ENCODE peak calls at places on chromosome 17, in ten cellular contexts. S is cardiac fibroblast, M is AG04450, R is A673, F is uterus, Z is astrocyte of the cerebellum, U is vagina, E is fibroblast of lung, A is choroid plexus epithelial cell, I is mucosa of descending colon. J is an unnamed sample.

GRCh38 chr17:41507315-41507880 is 2.0 kb upstream of the KRT13 start:
- DNase-seq in S (peak), U (no peak), E (no peak), F (no peak), I (no peak), Z (no peak), R (no peak), A (no peak), M (no peak), J (peak)

GRCh38 chr17:74528491-74529199 is 2.6 kb downstream of the CD300LB start:
- DNase-seq in U (peak), I (no peak), S (no peak), Z (no peak), F (no peak), R (no peak), E (no peak), A (no peak), M (no peak), J (no peak)

GRCh38 chr17:42676424-42677011 is at the start of gene PLEKHH3:
- DNase-seq in Z (no peak), S (no peak), U (no peak), I (peak), F (no peak), M (no peak), R (peak), E (peak), A (no peak), J (no peak)

GRCh38 chr17:35809855-35810461 is 674 bp downstream of the TAF15 start:
- DNase-seq in E (peak), A (no peak), Z (no peak), S (peak), I (no peak), M (no peak), R (no peak), F (no peak), U (no peak), J (no peak)

GRCh38 chr17:6501359-6501758 is 55.0 kb downstream of the PITPNM3 start:
- DNase-seq in I (no peak), U (no peak), R (no peak), Z (no peak), F (no peak), A (no peak), E (no peak), M (no peak), S (no peak), J (no peak)

GRCh38 chr17:65893692-65894279 is 298.1 kb downstream of the CEP112 start:
- DNase-seq in F (no peak), Z (no peak), U (no peak), I (no peak), E (no peak), R (no peak), A (no peak), M (no peak), S (no peak), J (no peak)

GRCh38 chr17:63495471-63495870 is 18.6 kb downstream of the ACE start:
- DNase-seq in F (no peak), R (no peak), I (no peak), S (peak), A (no peak), M (no peak), E (no peak), Z (no peak), U (no peak), J (no peak)

GRCh38 chr17:41464682-41465081 is 2.5 kb downstream of the KRT32 start:
- DNase-seq in I (no peak), A (peak), F (peak), R (peak), U (no peak), M (peak), S (peak), Z (peak), E (peak), J (peak)

GRCh38 chr17:71208111-71208704 is 912.6 kb upstream of the SOX9 start:
- DNase-seq in A (peak), M (no peak), E (peak), F (no peak), I (no peak), R (no peak), S (peak), Z (no peak), U (no peak), J (peak)

GRCh38 chr17:43068570-43069367 is 43.7 kb downstream of the RND2 start:
- DNase-seq in R (no peak), A (peak), E (no peak), I (no peak), M (no peak), S (no peak), F (no peak), Z (no peak), U (no peak), J (no peak)

GRCh38 chr17:78375401-78376079 is 2.9 kb upstream of the PGS1 start:
- DNase-seq in E (peak), R (no peak), Z (peak), A (peak), U (no peak), M (peak), S (peak), F (peak), I (no peak), J (peak)

GRCh38 chr17:54180919-54181318 is 358.2 kb downstream of the KIF2B start:
- DNase-seq in R (peak), A (no peak), U (no peak), I (no peak), S (no peak), F (no peak), Z (no peak), M (no peak), E (no peak), J (no peak)

GRCh38 chr17:40121886-40122465 is at the start of gene MSL1:
- DNase-seq in U (peak), E (peak), A (peak), I (peak), F (peak), S (peak), Z (no peak), M (no peak), R (peak), J (peak)

GRCh38 chr17:19703776-19704371 is 12.5 kb downstream of the SLC47A2 start:
- DNase-seq in E (no peak), S (no peak), M (no peak), R (no peak), Z (no peak), I (no peak), F (no peak), A (no peak), U (no peak), J (no peak)

GRCh38 chr17:45291170-45291805 is 25.5 kb downstream of the MAP3K14 start:
- DNase-seq in U (no peak), A (peak), F (no peak), S (no peak), Z (no peak), M (no peak), R (no peak), E (no peak), I (no peak), J (no peak)

DNA sequence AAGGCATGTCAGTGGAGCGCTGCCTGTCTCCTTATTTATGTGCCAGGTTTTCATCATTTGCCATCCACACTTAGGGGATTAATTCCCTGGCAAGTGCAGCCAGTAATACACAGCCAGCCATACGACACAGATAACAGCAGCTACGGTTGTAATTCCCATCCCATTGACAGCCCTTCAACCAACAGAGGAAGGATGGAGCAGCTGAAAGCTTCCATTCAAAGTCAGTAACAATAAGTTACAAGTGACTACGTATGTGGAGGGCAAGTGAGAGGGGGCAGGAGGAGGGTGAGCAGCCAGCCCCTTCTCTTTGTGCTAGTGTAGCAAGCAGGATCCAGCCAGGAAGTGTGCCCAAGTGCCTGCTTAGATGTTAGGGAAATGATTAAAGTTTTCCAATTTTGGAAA is 53.8 kb upstream of the LYRM9 start:
- DNase-seq in I (no peak), F (no peak), U (no peak), Z (no peak), S (no peak), A (no peak), E (no peak), M (no peak), R (no peak), J (no peak)
- TF ChIP-seq CTCF in I (no peak), F (no peak), U (no peak), Z (no peak), S (no peak), A (no peak), E (no peak), M (no peak), R (no peak), J (no peak)

GRCh38 chr17:81927653-81928496 is at the start of gene MAFG:
- DNase-seq in A (peak), S (peak), M (peak), E (peak), R (peak), U (no peak), I (peak), F (peak), Z (peak), J (peak)

GRCh38 chr17:81925860-81926450 is 1.6 kb downstream of the MAFG start:
- DNase-seq in U (no peak), A (no peak), I (no peak), Z (no peak), F (no peak), E (no peak), S (no peak), M (no peak), R (no peak), J (no peak)

GRCh38 chr17:81928497-81929252 is 1.1 kb upstream of the MAFG start:
- DNase-seq in R (peak), I (peak), F (no peak), M (no peak), U (no peak), E (no peak), A (no peak), S (no peak), Z (no peak), J (peak)

GRCh38 chr17:81926451-81927144 is 937 bp downstream of the MAFG start:
- DNase-seq in U (no peak), E (peak), M (peak), A (peak), I (peak), F (peak), Z (peak), R (peak), S (peak), J (peak)

DNA sequence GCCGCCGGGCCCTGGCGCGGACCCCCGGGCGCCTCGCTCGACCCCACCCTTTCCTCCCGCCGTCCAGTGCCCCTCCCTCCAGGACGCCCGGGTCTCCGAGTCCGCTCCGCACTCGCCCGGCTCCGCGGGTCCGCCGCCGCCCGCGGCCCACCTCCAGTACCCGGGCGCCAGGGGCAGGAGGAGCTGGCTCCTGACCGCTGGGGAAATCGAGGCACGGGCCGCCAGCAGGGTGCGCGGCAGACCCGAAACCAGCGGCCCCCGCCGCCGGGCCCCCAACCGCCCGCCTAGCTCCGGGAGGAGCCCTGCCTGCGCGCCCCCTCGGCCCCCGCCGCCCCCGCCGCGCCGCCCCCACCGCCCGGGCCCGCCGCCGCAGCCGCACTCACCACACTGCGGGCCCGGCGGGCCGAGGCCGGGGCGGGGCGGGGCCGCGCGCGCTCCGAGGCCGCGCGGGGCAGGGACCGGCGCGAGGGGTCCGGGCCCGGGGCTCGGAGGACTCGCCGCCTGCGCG is 336 bp downstream of the MAFG start:
- DNase-seq in I (no peak), S (no peak), E (no peak), R (no peak), Z (no peak), M (no peak), F (no peak), U (no peak), A (no peak), J (no peak)
- TF ChIP-seq CTCF in I (no peak), S (no peak), E (no peak), R (no peak), Z (no peak), M (no peak), F (no peak), U (no peak), A (no peak), J (no peak)

GRCh38 chr17:49471769-49472168 is 23.3 kb upstream of the NGFR start:
- DNase-seq in F (no peak), Z (no peak), S (no peak), U (no peak), M (no peak), I (no peak), E (no peak), A (no peak), R (no peak), J (no peak)

GRCh38 chr17:49471089-49471683 is 23.9 kb upstream of the NGFR start:
- DNase-seq in M (no peak), E (no peak), U (no peak), F (no peak), A (peak), Z (no peak), I (no peak), S (peak), R (no peak), J (no peak)

GRCh38 chr17:49469831-49470568 is 25.1 kb upstream of the NGFR start:
- DNase-seq in M (no peak), Z (no peak), S (no peak), U (no peak), R (no peak), E (peak), A (no peak), I (no peak), F (no peak), J (no peak)

GRCh38 chr17:49473900-49474751 is 21.0 kb upstream of the NGFR start:
- DNase-seq in E (no peak), U (no peak), I (no peak), R (no peak), M (no peak), A (no peak), Z (no peak), F (no peak), S (no peak), J (no peak)

DNA sequence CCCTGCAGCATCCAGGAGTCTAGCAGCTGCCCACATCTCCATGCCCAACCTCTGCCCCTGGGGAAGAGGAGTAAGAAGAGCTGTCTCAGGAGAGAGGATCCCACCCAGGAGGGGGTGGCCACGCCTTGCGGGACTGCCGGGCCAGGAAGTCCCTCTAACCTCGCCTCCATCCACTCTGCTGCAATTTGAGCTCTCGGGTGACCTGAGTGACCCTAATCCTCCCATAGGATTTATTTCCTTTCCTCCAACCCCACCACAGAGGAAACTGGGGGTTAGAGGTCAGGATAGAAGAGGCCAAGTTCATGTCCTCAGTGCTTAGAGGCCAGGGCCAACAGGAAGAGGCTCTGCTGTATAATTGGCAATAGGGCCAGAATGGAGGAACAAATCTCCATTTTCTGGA is 22.6 kb upstream of the NGFR start:
- DNase-seq in R (no peak), I (no peak), M (no peak), U (no peak), E (no peak), A (no peak), Z (no peak), F (no peak), S (no peak), J (no peak)
- TF ChIP-seq CTCF in R (no peak), I (no peak), M (no peak), U (no peak), E (no peak), A (no peak), Z (no peak), F (no peak), S (no peak), J (no peak)

GRCh38 chr17:17837966-17838962 is 1.5 kb upstream of the SREBF1 start:
- DNase-seq in I (peak), M (no peak), S (peak), Z (no peak), A (no peak), U (no peak), F (peak), E (peak), R (peak), J (no peak)

GRCh38 chr17:17836250-17836817 is 452 bp downstream of the SREBF1 start:
- DNase-seq in I (peak), A (peak), Z (peak), S (peak), F (peak), M (peak), U (no peak), E (peak), R (peak), J (peak)

GRCh38 chr17:17835415-17836249 is 1.2 kb downstream of the SREBF1 start:
- DNase-seq in M (no peak), R (no peak), U (peak), A (no peak), Z (no peak), I (no peak), F (peak), E (no peak), S (no peak), J (no peak)

GRCh38 chr17:17836818-17837379 is at the start of gene SREBF1:
- DNase-seq in F (no peak), U (no peak), M (no peak), R (peak), S (peak), E (peak), A (peak), I (peak), Z (no peak), J (peak)

GRCh38 chr17:17837380-17837821 is 615 bp upstream of the SREBF1 start:
- DNase-seq in U (peak), I (peak), E (peak), S (peak), R (no peak), Z (no peak), A (peak), M (no peak), F (peak), J (no peak)
- TF ChIP-seq CTCF in U (no peak), I (no peak), E (no peak), S (no peak), R (no peak), Z (no peak), A (no peak), M (no peak), F (no peak), J (no peak)

GRCh38 chr17:77242118-77242800 is 101.5 kb downstream of the SEC14L1 start:
- DNase-seq in R (no peak), U (no peak), F (no peak), A (no peak), Z (no peak), E (no peak), M (no peak), S (no peak), I (no peak), J (no peak)
- TF ChIP-seq CTCF in R (no peak), U (no peak), F (no peak), A (no peak), Z (no peak), E (no peak), M (no peak), S (no peak), I (no peak), J (no peak)

DNA sequence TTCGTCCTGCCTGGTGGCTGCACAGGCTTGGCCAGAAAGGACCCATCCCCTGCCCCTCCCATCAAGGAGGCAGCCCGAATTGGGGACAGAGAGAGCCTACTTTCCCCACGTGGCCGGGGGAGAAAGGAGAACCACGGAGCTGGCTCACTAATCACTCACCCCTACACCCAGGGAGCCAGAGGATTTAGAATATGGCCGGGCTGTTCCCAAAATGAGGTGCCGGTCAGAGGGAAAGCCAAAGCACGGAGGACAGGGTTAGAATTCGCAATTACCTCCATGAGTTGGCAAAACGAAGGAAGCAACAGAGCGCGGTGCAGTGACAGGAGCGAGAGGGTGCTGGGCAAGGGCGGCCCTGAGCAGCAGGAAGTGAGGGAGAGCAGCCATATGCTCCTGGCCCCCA is 33.1 kb downstream of the SHISA6 start:
- DNase-seq in S (no peak), R (no peak), Z (no peak), M (no peak), F (no peak), E (no peak), I (no peak), U (no peak), A (no peak), J (no peak)
- TF ChIP-seq CTCF in S (no peak), R (no peak), Z (no peak), M (no peak), F (no peak), E (no peak), I (no peak), U (no peak), A (no peak), J (no peak)

DNA sequence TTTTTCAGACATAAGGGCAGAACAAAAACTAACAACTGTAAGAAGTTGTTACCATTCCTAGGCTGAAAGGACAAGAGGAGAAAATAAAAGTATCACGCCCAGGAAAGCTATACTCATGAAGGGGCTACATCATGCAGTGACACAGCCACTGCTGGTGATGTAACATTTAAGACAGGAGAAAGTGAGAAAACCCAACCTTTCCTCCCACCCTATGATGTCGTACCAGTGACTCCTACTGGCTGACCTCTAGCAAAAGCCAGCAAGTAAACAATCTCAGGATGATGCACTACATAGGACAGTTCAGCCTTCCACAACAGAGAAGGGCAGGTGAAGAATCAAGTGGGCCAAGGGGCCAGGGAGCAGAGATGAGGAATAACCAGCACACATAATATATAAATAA is 14.0 kb upstream of the OR1E2 start:
- DNase-seq in S (peak), R (peak), M (no peak), I (no peak), Z (no peak), U (no peak), E (no peak), F (no peak), A (peak), J (peak)
- TF ChIP-seq CTCF in S (no peak), R (peak), M (no peak), I (no peak), Z (no peak), U (no peak), E (no peak), F (no peak), A (no peak), J (no peak)

GRCh38 chr17:7931709-7932482 is at the start of the genes CNTROB and TRAPPC1:
- DNase-seq in E (peak), A (peak), U (peak), I (peak), M (peak), S (peak), F (peak), Z (peak), R (peak), J (peak)

GRCh38 chr17:7935859-7936258 is 3.9 kb downstream of the CNTROB start:
- DNase-seq in F (no peak), U (no peak), Z (no peak), M (no peak), A (no peak), S (no peak), I (no peak), R (no peak), E (no peak), J (no peak)

GRCh38 chr17:7930841-7931631 is 710 bp downstream of the TRAPPC1 start:
- DNase-seq in E (no peak), S (no peak), U (no peak), F (no peak), I (no peak), M (no peak), A (peak), Z (no peak), R (no peak), J (no peak)

GRCh38 chr17:7932483-7932891 is 481 bp downstream of the CNTROB start:
- DNase-seq in I (peak), M (no peak), A (peak), Z (no peak), U (no peak), F (peak), S (peak), R (no peak), E (peak), J (peak)

GRCh38 chr17:7932949-7933348 is 943 bp downstream of the CNTROB start:
- DNase-seq in R (peak), S (peak), Z (no peak), U (no peak), E (peak), A (peak), F (peak), M (no peak), I (peak), J (peak)
- TF ChIP-seq CTCF in R (no peak), S (peak), Z (peak), U (no peak), E (peak), A (peak), F (peak), M (peak), I (no peak), J (no peak)

DNA sequence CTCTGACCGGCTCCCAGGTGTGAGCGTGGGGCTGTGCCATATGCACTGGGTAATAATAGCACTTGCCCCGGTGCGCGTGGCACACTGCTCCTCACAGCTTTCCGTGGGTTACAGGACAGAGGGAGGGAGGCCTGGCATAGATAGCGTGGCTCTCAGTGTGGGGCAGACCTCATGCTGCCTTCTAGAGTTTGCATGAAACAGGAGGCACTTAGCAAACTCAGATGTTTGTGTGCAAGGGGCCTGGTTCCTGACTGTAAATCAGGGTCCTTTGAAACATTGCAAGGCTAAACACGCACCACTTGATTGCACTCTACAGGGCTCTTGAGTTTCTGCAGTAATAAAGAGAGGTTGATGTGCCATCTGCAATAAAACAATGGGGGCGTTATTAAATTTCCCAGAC is 101.7 kb downstream of the RPTOR start:
- DNase-seq in E (no peak), I (no peak), S (no peak), U (no peak), M (no peak), Z (no peak), F (no peak), A (no peak), R (no peak), J (no peak)
- TF ChIP-seq CTCF in E (no peak), I (no peak), S (no peak), U (no peak), M (no peak), Z (no peak), F (no peak), A (no peak), R (no peak), J (no peak)

J was measured in RWPE1.